ENCODE peak calls at places on chromosomes 4 and X, in seven cellular contexts. H is endodermal cell, N is A549, X is A673, C is colonic mucosa, K is IMR-90, R is AG10803. I is an unnamed sample.

GRCh38 chr4:159540501-159540900 is 437.6 kb downstream of the RAPGEF2 start:
- DNase-seq in H (peak; percentile 69), N (no peak), X (no peak), C (no peak), K (no peak), R (no peak), I (no peak)

GRCh38 chrX:130887392-130887791 is 15.6 kb downstream of the ENOX2 start:
- DNase-seq in H (no peak), N (no peak), X (no peak), C (no peak), K (no peak), R (no peak), I (no peak)

GRCh38 chr4:76690091-76690905 is 207.6 kb downstream of the SOWAHB start:
- DNase-seq in H (no peak), N (peak; percentile 38), X (peak; percentile 10), C (no peak), K (peak; percentile 24), R (peak; percentile 60), I (no peak)

GRCh38 chr4:133452669-133453068 is 303.6 kb downstream of the PCDH10 start:
- DNase-seq in H (no peak), N (no peak), X (no peak), C (no peak), K (no peak), R (no peak), I (no peak)

GRCh38 chr4:171049380-171049779 is 763.8 kb upstream of the GALNTL6 start:
- DNase-seq in H (no peak), N (no peak), X (no peak), C (no peak), K (no peak), R (no peak), I (no peak)

GRCh38 chrX:12974217-12974796 is 603 bp upstream of the TMSB4X start:
- DNase-seq in H (peak; percentile 81), N (peak; percentile 84), X (peak; percentile 28), C (peak; percentile 73), K (peak; percentile 54), R (peak; percentile 72), I (no peak)

GRCh38 chr4:177264788-177265422 is 44.8 kb upstream of the NEIL3 start:
- DNase-seq in H (no peak), N (no peak), X (no peak), C (no peak), K (no peak), R (no peak), I (no peak)

GRCh38 chr4:164350086-164350485 is 403.8 kb upstream of the SMIM31 start:
- DNase-seq in H (no peak), N (no peak), X (no peak), C (no peak), K (peak; percentile 17), R (no peak), I (no peak)

GRCh38 chrX:154013614-154014360 is 5.9 kb downstream of the IRAK1 start:
- DNase-seq in H (peak; percentile 76), N (peak; percentile 42), X (peak; percentile 65), C (no peak), K (peak; percentile 10), R (no peak), I (no peak)

GRCh38 chr4:114481856-114482255 is 116.8 kb upstream of the UGT8 start:
- DNase-seq in H (no peak), N (no peak), X (no peak), C (no peak), K (no peak), R (no peak), I (no peak)

GRCh38 chrX:120560405-120560841 is 339 bp downstream of the CUL4B start:
- DNase-seq in H (no peak), N (no peak), X (peak; percentile 35), C (peak; percentile 47), K (peak; percentile 39), R (peak; percentile 58), I (no peak)

GRCh38 chr4:72525938-72526337 is 43.1 kb downstream of the ADAMTS3 start:
- DNase-seq in H (no peak), N (no peak), X (no peak), C (no peak), K (peak; percentile 43), R (peak; percentile 41), I (no peak)

GRCh38 chr4:6608758-6609414 is 31.6 kb upstream of the MRFAP1 start:
- DNase-seq in H (peak; percentile 75), N (peak; percentile 10), X (no peak), C (no peak), K (no peak), R (no peak), I (no peak)

GRCh38 chr4:152243890-152244595 is 291.8 kb downstream of the FBXW7 start:
- DNase-seq in H (no peak), N (no peak), X (peak; percentile 26), C (peak; percentile 21), K (no peak), R (peak; percentile 4), I (no peak)

GRCh38 chr4:39700500-39700899 is 2.6 kb downstream of the UBE2K start:
- DNase-seq in H (no peak), N (no peak), X (no peak), C (no peak), K (no peak), R (no peak), I (no peak)
- H3K4me3 ChIP-seq in H (peak overlapping the region; percentile 100), N (peak overlapping the region; percentile 70), X (peak overlapping the region; percentile 87), C (no peak overlapping the region), K (peak overlapping the region; percentile 90), R (peak overlapping the region; percentile 92), I (no peak overlapping the region)

DNA sequence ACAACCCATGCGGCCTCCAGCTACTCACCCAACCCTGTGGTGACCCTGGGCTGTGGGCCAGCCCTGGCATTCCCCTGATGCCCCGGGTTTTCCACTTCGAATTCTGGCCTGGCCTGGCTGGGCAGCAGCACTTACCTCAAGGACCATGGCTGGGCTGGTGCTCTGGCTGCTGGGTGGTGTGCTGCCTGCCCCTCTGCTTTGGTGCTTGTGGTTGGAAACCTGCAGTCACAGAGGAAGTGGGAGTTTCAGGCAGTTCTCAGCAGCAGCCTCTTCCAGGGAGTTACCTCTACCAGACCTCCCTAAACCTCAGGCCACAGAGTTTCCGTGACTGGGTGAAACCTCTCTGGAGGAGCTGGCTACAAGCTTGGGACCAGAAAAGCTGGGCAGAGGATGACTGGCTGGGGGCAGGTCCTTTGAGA is at the start of gene CXCR3:
- DNase-seq in H (no peak), N (no peak), X (no peak), C (no peak), K (no peak), R (no peak), I (no peak)
- TF ChIP-seq CTCF in H (no peak), N (no peak), X (no peak), C (no peak), K (no peak), R (no peak), I (no peak)

GRCh38 chrX:9062621-9063020 is 28.7 kb upstream of the FAM9B start:
- DNase-seq in H (no peak), N (no peak), X (no peak), C (no peak), K (no peak), R (no peak), I (no peak)

DNA sequence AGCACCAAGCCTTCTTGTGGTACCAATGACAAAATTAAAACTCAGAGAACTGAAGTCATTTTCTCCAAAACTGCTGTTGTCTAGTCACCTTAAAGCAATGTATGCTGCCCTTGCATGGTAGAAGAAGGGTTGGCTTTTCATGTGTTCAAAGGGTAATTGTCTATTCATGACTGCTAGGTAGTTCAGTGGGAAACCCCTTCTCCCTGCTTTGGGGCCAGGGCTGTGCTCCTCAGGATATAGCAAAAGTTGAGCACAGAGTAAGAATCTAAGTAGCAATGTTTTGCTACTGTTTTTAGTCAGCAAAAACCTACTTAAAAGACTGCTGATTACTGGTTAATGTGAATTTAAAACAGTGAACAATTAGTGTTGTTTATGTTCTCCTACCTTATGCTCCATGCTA is 30.8 kb upstream of the FAM9B start:
- DNase-seq in H (no peak), N (no peak), X (no peak), C (no peak), K (no peak), R (no peak), I (no peak)
- H3K4me3 ChIP-seq in H (no peak overlapping the region), N (no peak overlapping the region), X (no peak overlapping the region), C (no peak overlapping the region), K (no peak overlapping the region), R (no peak overlapping the region), I (no peak overlapping the region)

DNA sequence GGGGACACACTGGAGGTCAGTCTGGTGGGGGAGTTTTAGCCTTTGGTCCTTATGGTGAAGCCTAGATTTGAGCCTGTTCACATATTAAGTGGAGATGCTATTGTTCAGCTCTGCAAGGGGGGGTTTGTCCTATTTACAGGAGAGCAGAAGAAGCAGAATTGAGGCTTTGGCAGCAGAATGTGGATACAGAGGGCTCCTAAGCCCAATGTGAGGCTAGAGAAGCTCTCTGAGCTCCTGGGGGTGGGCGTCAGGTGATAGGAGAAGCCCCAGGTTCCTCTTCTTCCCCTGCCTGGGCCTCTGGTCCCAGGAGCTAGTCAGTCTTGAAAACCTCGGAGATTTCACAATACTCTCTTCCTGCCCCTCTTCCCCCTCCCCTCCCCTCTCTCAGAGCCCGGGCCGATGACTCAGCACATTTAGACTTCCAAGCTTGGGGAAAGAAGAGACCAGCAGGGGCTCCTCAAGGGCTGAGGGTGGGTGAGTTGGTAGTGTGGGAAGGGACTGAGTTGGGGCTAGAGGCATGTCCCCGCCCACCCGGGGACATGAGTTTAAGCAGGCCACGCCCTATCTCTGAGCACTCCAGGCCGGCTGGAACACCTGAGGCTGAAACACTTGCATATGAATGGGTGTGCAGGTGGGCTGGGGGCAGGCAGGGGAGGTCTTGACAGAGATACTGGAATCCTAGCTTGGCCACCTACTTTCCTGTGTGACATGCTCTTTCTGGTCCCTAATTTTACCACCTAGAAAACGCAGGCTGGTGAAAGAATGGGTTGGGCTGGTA is 3.4 kb downstream of the TFE3 start:
- DNase-seq in H (peak; percentile 96), N (peak; percentile 96), X (peak; percentile 97), C (peak; percentile 52), K (peak; percentile 94), R (peak; percentile 92), I (peak; percentile 74)
- TF ChIP-seq CTCF in H (no peak), N (no peak), X (no peak), C (no peak), K (peak; percentile 44), R (peak; percentile 33), I (peak; percentile 28)

GRCh38 chr4:81565137-81565870 is 93.6 kb upstream of the RASGEF1B start:
- DNase-seq in H (peak; percentile 57), N (no peak), X (no peak), C (peak; percentile 85), K (no peak), R (no peak), I (no peak)
- H3K4me3 ChIP-seq in H (no peak overlapping the region), N (no peak overlapping the region), X (no peak overlapping the region), C (no peak overlapping the region), K (no peak overlapping the region), R (no peak overlapping the region), I (no peak overlapping the region)

DNA sequence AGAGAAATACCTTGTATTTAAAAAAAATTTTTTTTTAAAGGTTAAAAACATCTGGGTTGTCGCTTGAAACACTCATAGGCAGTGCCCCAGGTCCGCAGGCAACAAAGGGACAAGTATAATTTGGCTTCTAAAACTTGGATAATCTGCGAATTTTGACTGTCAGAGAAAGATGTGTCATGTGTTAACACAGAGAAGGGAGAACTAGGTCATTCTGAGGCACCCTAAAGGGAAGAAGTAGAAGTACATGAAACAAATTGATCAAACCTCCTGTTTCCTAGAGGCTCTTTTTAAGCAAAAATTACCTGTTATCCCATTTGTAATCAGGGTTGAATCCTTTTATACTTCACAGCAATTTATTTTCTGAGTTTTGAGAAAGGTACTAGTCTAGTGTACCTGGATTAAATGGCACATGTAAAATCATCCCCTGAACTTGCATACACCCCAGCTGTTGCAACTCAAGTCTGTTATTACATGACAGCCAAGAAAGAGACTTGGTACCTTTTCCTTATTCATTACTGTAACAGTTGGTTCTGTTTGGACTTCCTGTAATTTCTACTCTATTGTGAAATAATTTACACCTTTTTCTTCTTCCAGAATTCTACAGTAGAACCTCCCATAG is 1.7 kb downstream of the SRD5A3 start:
- DNase-seq in H (no peak), N (no peak), X (no peak), C (no peak), K (no peak), R (no peak), I (no peak)
- TF ChIP-seq CTCF in H (peak; percentile 28), N (no peak), X (no peak), C (no peak), K (no peak), R (no peak), I (no peak)

I was measured in AG04449.